ENCODE peak calls at places on chromosomes 16 and 17, in eight cellular contexts. M, C, S, Q, A, U, L and T are unnamed samples.

GRCh38 chr17:32588982-32589381 is 102.2 kb downstream of the CDK5R1 start:
- DNase-seq in M (no peak), U (no peak), A (no peak), C (peak; percentile 44), S (no peak), L (no peak), Q (no peak), T (no peak)

GRCh38 chr16:30354423-30355143 is 525 bp downstream of the CD2BP2 start:
- DNase-seq in L (peak; percentile 81), C (no peak), S (no peak), U (no peak), Q (no peak), M (peak; percentile 71), A (no peak), T (no peak)

GRCh38 chr16:9610727-9611126 is 519.3 kb downstream of the HAPSTR1 start:
- DNase-seq in M (no peak), L (no peak), C (no peak), Q (no peak), U (no peak), S (no peak), A (no peak), T (no peak)

GRCh38 chr17:2723505-2723996 is 12.0 kb upstream of the CLUH start:
- DNase-seq in L (no peak), Q (no peak), U (no peak), M (no peak), S (no peak), C (no peak), A (no peak), T (no peak)

GRCh38 chr17:48718781-48719641 is 3.3 kb downstream of the PRAC1 start:
- DNase-seq in U (no peak), S (no peak), Q (no peak), L (no peak), C (no peak), M (peak; percentile 52), A (no peak), T (no peak)

GRCh38 chr17:29619251-29619650 is 3.5 kb downstream of the CORO6 start:
- DNase-seq in U (no peak), S (no peak), M (no peak), A (no peak), L (no peak), Q (no peak), C (no peak), T (no peak)

GRCh38 chr16:782263-782662 is 5.9 kb downstream of the RPUSD1 start:
- DNase-seq in L (no peak), M (no peak), C (no peak), S (no peak), Q (no peak), U (no peak), A (no peak), T (no peak)

GRCh38 chr17:73648543-73648820 is 4.2 kb upstream of the SDK2 start:
- DNase-seq in C (no peak), L (no peak), Q (no peak), S (no peak), M (no peak), U (no peak), A (no peak), T (no peak)

GRCh38 chr17:40419559-40420331 is 2.0 kb upstream of the TOP2A start:
- DNase-seq in A (no peak), S (no peak), Q (no peak), L (peak; percentile 41), M (no peak), C (no peak), U (no peak), T (no peak)

GRCh38 chr17:17353625-17354484 is 50.7 kb downstream of the NT5M start:
- DNase-seq in C (no peak), L (no peak), M (no peak), A (no peak), Q (no peak), U (no peak), S (no peak), T (no peak)

GRCh38 chr17:33523577-33523981 is 230.5 kb upstream of the ASIC2 start:
- DNase-seq in S (no peak), C (no peak), L (no peak), M (no peak), A (no peak), Q (no peak), U (no peak), T (no peak)

GRCh38 chr17:80474231-80474932 is 2.0 kb downstream of the NPTX1 start:
- DNase-seq in S (peak; percentile 71), U (no peak), M (peak; percentile 40), L (no peak), C (peak; percentile 78), A (no peak), Q (no peak), T (no peak)

GRCh38 chr16:80788016-80788415 is 16.4 kb downstream of the CDYL2 start:
- DNase-seq in S (no peak), A (no peak), U (no peak), C (no peak), M (no peak), L (no peak), Q (no peak), T (no peak)

GRCh38 chr16:8959921-8960787 is 3.6 kb downstream of the USP7 start:
- DNase-seq in U (no peak), M (no peak), C (no peak), L (no peak), Q (no peak), A (no peak), S (no peak), T (no peak)

GRCh38 chr17:49873466-49873865 is 25.6 kb upstream of the TAC4 start:
- DNase-seq in M (no peak), C (no peak), S (no peak), Q (no peak), U (no peak), A (no peak), L (no peak), T (no peak)

GRCh38 chr16:58332997-58333700 is 38.3 kb upstream of the PRSS54 start:
- DNase-seq in C (no peak), A (no peak), L (no peak), S (no peak), M (no peak), U (no peak), Q (no peak), T (no peak)

GRCh38 chr17:83155128-83156081 is 76.0 kb downstream of the METRNL start:
- DNase-seq in L (no peak), Q (no peak), A (peak; percentile 95), U (no peak), S (peak; percentile 66), C (no peak), M (no peak), T (no peak)

GRCh38 chr17:75913537-75914210 is 9.0 kb upstream of the MRPL38 start:
- DNase-seq in M (no peak), Q (no peak), S (no peak), L (no peak), A (no peak), U (no peak), C (no peak), T (no peak)

GRCh38 chr17:13702266-13702665 is 100.5 kb upstream of the HS3ST3A1 start:
- DNase-seq in U (no peak), C (no peak), A (no peak), Q (no peak), L (no peak), M (no peak), S (no peak), T (no peak)

GRCh38 chr16:73170587-73170986 is 122.7 kb upstream of the ZFHX3 start:
- DNase-seq in Q (no peak), M (no peak), A (no peak), S (peak; percentile 65), C (no peak), U (no peak), L (no peak), T (no peak)

GRCh38 chr16:31458073-31458834 is 1.0 kb upstream of the ARMC5 start:
- DNase-seq in L (peak; percentile 53), Q (peak; percentile 39), A (no peak), U (no peak), S (peak; percentile 82), C (peak; percentile 41), M (peak; percentile 57), T (no peak)

GRCh38 chr17:76458580-76459490 is 5.9 kb upstream of the UBE2O start:
- DNase-seq in L (no peak), U (no peak), C (peak; percentile 91), S (peak; percentile 88), Q (no peak), A (peak; percentile 28), M (peak; percentile 64), T (no peak)

GRCh38 chr16:24838554-24839266 is 7.1 kb upstream of the SLC5A11 start:
- DNase-seq in C (peak; percentile 37), Q (no peak), M (no peak), S (peak; percentile 57), L (no peak), A (no peak), U (no peak), T (no peak)

GRCh38 chr16:89711601-89712475 is 8.9 kb downstream of the VPS9D1 start:
- DNase-seq in Q (peak; percentile 54), M (peak; percentile 77), L (peak; percentile 49), C (peak; percentile 94), U (no peak), A (no peak), S (peak; percentile 73), T (no peak)

GRCh38 chr17:40500709-40501108 is 714 bp downstream of the TNS4 start:
- DNase-seq in C (no peak), A (no peak), U (no peak), L (no peak), S (no peak), M (no peak), Q (no peak), T (no peak)

GRCh38 chr17:17724307-17724921 is 43.2 kb downstream of the RAI1 start:
- DNase-seq in S (peak; percentile 72), A (no peak), U (no peak), M (no peak), Q (no peak), C (no peak), L (no peak), T (no peak)

GRCh38 chr17:79188048-79188447 is 113.4 kb downstream of the ENGASE start:
- DNase-seq in U (no peak), C (peak; percentile 88), A (no peak), Q (no peak), S (no peak), L (no peak), M (peak; percentile 64), T (no peak)

GRCh38 chr17:44738214-44738906 is 20.4 kb upstream of the ADAM11 start:
- DNase-seq in C (no peak), M (no peak), S (no peak), Q (no peak), U (no peak), L (no peak), A (no peak), T (no peak)

GRCh38 chr17:67221062-67221998 is 23.7 kb downstream of the HELZ start:
- DNase-seq in C (peak; percentile 57), M (peak; percentile 7), L (no peak), Q (no peak), U (no peak), S (peak; percentile 68), A (no peak), T (no peak)